ENCODE peak calls at places on chromosomes 2 and 18, in ten cellular contexts. A, F, X, L, Z, P, D, Q, B and R are unnamed samples.

GRCh38 chr2:238638100-238638981 is 209.5 kb upstream of the TWIST2 start:
- DNase-seq in A (no peak), F (no peak), X (no peak), L (no peak), Z (no peak), P (no peak), D (no peak), Q (no peak), B (no peak), R (no peak)

GRCh38 chr2:120775801-120776589 is 40.3 kb downstream of the GLI2 start:
- DNase-seq in A (no peak), F (no peak), X (no peak), L (no peak), Z (no peak), P (no peak), D (no peak), Q (no peak), B (no peak), R (no peak)

GRCh38 chr18:32216390-32216789 is 26.6 kb downstream of the MEP1B start:
- DNase-seq in A (no peak), F (no peak), X (no peak), L (no peak), Z (no peak), P (no peak), D (no peak), Q (no peak), B (no peak), R (no peak)

GRCh38 chr2:234454433-234454832 is 42.4 kb downstream of the ARL4C start:
- DNase-seq in A (no peak), F (no peak), X (peak), L (no peak), Z (no peak), P (no peak), D (no peak), Q (no peak), B (no peak), R (no peak)

GRCh38 chr2:97745474-97746172 is 32.2 kb downstream of the ZAP70 start:
- DNase-seq in A (no peak), F (peak), X (peak), L (no peak), Z (no peak), P (peak), D (no peak), Q (peak), B (peak), R (no peak)

GRCh38 chr18:44680271-44681038 is at the start of gene SETBP1:
- DNase-seq in A (peak), F (peak), X (no peak), L (peak), Z (peak), P (no peak), D (no peak), Q (no peak), B (peak), R (peak)

GRCh38 chr2:18795881-18796280 is 206.5 kb upstream of the NT5C1B start:
- DNase-seq in A (no peak), F (no peak), X (no peak), L (no peak), Z (no peak), P (no peak), D (no peak), Q (no peak), B (no peak), R (no peak)

GRCh38 chr18:30094556-30094955 is 948.0 kb downstream of the DSC3 start:
- DNase-seq in A (peak), F (no peak), X (no peak), L (peak), Z (no peak), P (no peak), D (no peak), Q (no peak), B (no peak), R (no peak)